ENCODE peak calls at places on chromosome 1, in eight cellular contexts. V is HFF-Myc; I is CD4-positive, alpha-beta T cell; N is HL-60; W is prostate gland; M is hippocampal formation; G is NCI-H345; A is NCI-H510A treated with DMSO at 0.1 percent for 48 hours. S is an unnamed sample.

GRCh38 chr1:5990913-5991783 is 1.1 kb downstream of the NPHP4 start:
- DNase-seq in V (no peak), I (peak), N (peak), W (no peak), M (no peak), G (peak), A (no peak), S (peak)

GRCh38 chr1:101366513-101367215 is 129.8 kb downstream of the S1PR1 start:
- DNase-seq in V (peak), I (no peak), N (no peak), W (no peak), M (no peak), G (no peak), A (no peak), S (no peak)

GRCh38 chr1:229271448-229272120 is 673 bp downstream of the RAB4A start:
- DNase-seq in V (no peak), I (peak), N (no peak), W (peak), M (peak), G (peak), A (peak), S (no peak)

GRCh38 chr1:150606743-150607142 is 22.7 kb downstream of the ENSA start:
- DNase-seq in V (no peak), I (no peak), N (no peak), W (no peak), M (no peak), G (no peak), A (no peak), S (no peak)

GRCh38 chr1:10210841-10211804 is 753 bp downstream of the KIF1B start:
- DNase-seq in V (no peak), I (no peak), N (no peak), W (peak), M (peak), G (peak), A (peak), S (peak)

GRCh38 chr1:228063251-228064191 is 19.0 kb upstream of the ARF1 start:
- DNase-seq in V (no peak), I (no peak), N (no peak), W (no peak), M (no peak), G (no peak), A (no peak), S (no peak)

GRCh38 chr1:222634180-222635013 is 16.5 kb downstream of the MIA3 start:
- DNase-seq in V (peak), I (no peak), N (peak), W (peak), M (peak), G (peak), A (peak), S (peak)

GRCh38 chr1:29148656-29149491 is 25.2 kb upstream of the TMEM200B start:
- DNase-seq in V (no peak), I (no peak), N (no peak), W (no peak), M (no peak), G (no peak), A (no peak), S (no peak)

GRCh38 chr1:119664057-119664456 is 16.0 kb upstream of the ZNF697 start:
- DNase-seq in V (no peak), I (no peak), N (no peak), W (no peak), M (no peak), G (no peak), A (no peak), S (no peak)

GRCh38 chr1:8680628-8681316 is 136.7 kb downstream of the RERE start:
- DNase-seq in V (no peak), I (no peak), N (no peak), W (no peak), M (peak), G (no peak), A (no peak), S (no peak)

GRCh38 chr1:66542314-66542713 is 8.4 kb downstream of the SGIP1 start:
- DNase-seq in V (no peak), I (no peak), N (no peak), W (no peak), M (no peak), G (peak), A (peak), S (no peak)

GRCh38 chr1:10851024-10852013 is 54.9 kb upstream of the CASZ1 start:
- DNase-seq in V (no peak), I (no peak), N (no peak), W (no peak), M (no peak), G (no peak), A (no peak), S (no peak)

GRCh38 chr1:54069792-54070548 is 16.6 kb downstream of the TCEANC2 start:
- DNase-seq in V (peak), I (no peak), N (no peak), W (no peak), M (peak), G (peak), A (peak), S (no peak)

GRCh38 chr1:159829822-159830455 is 3.3 kb downstream of the SLAMF8 start:
- DNase-seq in V (no peak), I (no peak), N (no peak), W (no peak), M (no peak), G (no peak), A (no peak), S (no peak)

GRCh38 chr1:154935749-154936415 is 637 bp downstream of the PMVK start:
- DNase-seq in V (no peak), I (no peak), N (no peak), W (no peak), M (no peak), G (no peak), A (no peak), S (no peak)

GRCh38 chr1:243917177-243917862 is 67.3 kb upstream of the AKT3 start:
- DNase-seq in V (peak), I (peak), N (no peak), W (peak), M (peak), G (peak), A (no peak), S (peak)

GRCh38 chr1:216186816-216187215 is 236.4 kb downstream of the USH2A start:
- DNase-seq in V (no peak), I (no peak), N (no peak), W (no peak), M (no peak), G (peak), A (no peak), S (no peak)

S was measured in amniotic stem cell.